ENCODE peak calls at places on chromosome 16, in eight cellular contexts. A is activated CD8-positive, alpha-beta memory T cell treated with anti-CD3 and anti-CD28 coated beads for 48 hours; E is CD8-positive, alpha-beta T cell; F is effector CD4-positive, alpha-beta T cell; P is thoracic aorta; B is EH; N is natural killer cell; T is activated T-cell treated with anti-CD3 and anti-CD28 coated beads for 1 hour. G is an unnamed sample.
A peak's percentile ranks its signal among the peaks of the same experiment; 100 is the strongest.

GRCh38 chr16:87404764-87405625 is 12.9 kb downstream of the MAP1LC3B start:
- DNase-seq in A (no peak), E (no peak), F (no peak), P (no peak), B (no peak), N (no peak), T (no peak), G (no peak)

GRCh38 chr16:4972938-4973587 is 14.9 kb downstream of the SEC14L5 start:
- DNase-seq in A (no peak), E (no peak), F (no peak), P (no peak), B (no peak), N (no peak), T (no peak), G (no peak)

GRCh38 chr16:892536-893255 is 78.1 kb downstream of the LMF1 start:
- DNase-seq in A (no peak), E (no peak), F (no peak), P (no peak), B (peak; percentile 9), N (no peak), T (no peak), G (no peak)

GRCh38 chr16:2777231-2777902 is at the start of gene ELOB:
- DNase-seq in A (peak; percentile 68), E (peak; percentile 78), F (peak; percentile 81), P (peak; percentile 37), B (peak; percentile 84), N (peak; percentile 88), T (peak; percentile 87), G (peak; percentile 96)

GRCh38 chr16:379183-379960 is 2.4 kb downstream of the PGAP6 start:
- DNase-seq in A (no peak), E (no peak), F (no peak), P (no peak), B (no peak), N (no peak), T (no peak), G (no peak)

GRCh38 chr16:83882118-83882879 is 16.6 kb upstream of the MLYCD start:
- DNase-seq in A (no peak), E (no peak), F (no peak), P (no peak), B (peak; percentile 15), N (no peak), T (no peak), G (no peak)

GRCh38 chr16:67109407-67110135 is at the start of gene PHAF1:
- DNase-seq in A (peak; percentile 90), E (peak; percentile 91), F (peak; percentile 95), P (peak; percentile 62), B (peak; percentile 89), N (peak; percentile 97), T (peak; percentile 94), G (peak; percentile 97)

GRCh38 chr16:26027060-26027459 is 335.3 kb downstream of the HS3ST4 start:
- DNase-seq in A (no peak), E (no peak), F (no peak), P (no peak), B (no peak), N (no peak), T (no peak), G (no peak)

GRCh38 chr16:90077757-90078593 is 844 bp upstream of the PRDM7 start:
- DNase-seq in A (no peak), E (no peak), F (peak; percentile 15), P (no peak), B (no peak), N (no peak), T (no peak), G (peak; percentile 61)

GRCh38 chr16:28974007-28974436 is 556 bp upstream of the SPNS1 start:
- DNase-seq in A (no peak), E (no peak), F (no peak), P (no peak), B (peak; percentile 74), N (no peak), T (no peak), G (no peak)

G was measured in Karpas-422.